ENCODE peak calls at places on chromosomes 2 and 18, in eight cellular contexts. H, N, E, Q, L, U, F and J are unnamed samples.

GRCh38 chr18:9992300-9992987 is 78.6 kb downstream of the VAPA start:
- DNase-seq in H (no peak), N (no peak), E (no peak), Q (peak; percentile 77), L (no peak), U (no peak), F (no peak), J (no peak)

GRCh38 chr2:115169814-115170213 is 727.4 kb downstream of the DPP10 start:
- DNase-seq in H (no peak), N (no peak), E (no peak), Q (no peak), L (no peak), U (no peak), F (no peak), J (no peak)

GRCh38 chr2:210461401-210461800 is 15.2 kb downstream of the LANCL1 start:
- DNase-seq in H (no peak), N (no peak), E (no peak), Q (no peak), L (no peak), U (no peak), F (peak; percentile 45), J (no peak)

GRCh38 chr2:96347395-96347794 is 11.8 kb downstream of the NCAPH start:
- DNase-seq in H (no peak), N (no peak), E (no peak), Q (no peak), L (no peak), U (no peak), F (no peak), J (no peak)

GRCh38 chr2:8307779-8308178 is 374.1 kb upstream of the ID2 start:
- DNase-seq in H (no peak), N (no peak), E (peak; percentile 41), Q (no peak), L (no peak), U (peak; percentile 28), F (no peak), J (no peak)

GRCh38 chr18:68797901-68798300 is at the start of gene CCDC102B:
- DNase-seq in H (peak; percentile 4), N (no peak), E (no peak), Q (peak; percentile 57), L (no peak), U (peak; percentile 18), F (no peak), J (no peak)

GRCh38 chr2:175612280-175612679 is 389.8 kb downstream of the LNPK start:
- DNase-seq in H (no peak), N (no peak), E (no peak), Q (no peak), L (no peak), U (no peak), F (no peak), J (no peak)

GRCh38 chr2:71880846-71881610 is 266.6 kb downstream of the CYP26B1 start:
- DNase-seq in H (no peak), N (peak; percentile 93), E (peak; percentile 34), Q (peak; percentile 70), L (no peak), U (peak; percentile 79), F (no peak), J (no peak)

GRCh38 chr2:23760746-23761145 is 166.2 kb downstream of the ATAD2B start:
- DNase-seq in H (peak; percentile 21), N (no peak), E (no peak), Q (peak; percentile 44), L (no peak), U (peak; percentile 72), F (no peak), J (no peak)

GRCh38 chr2:183837157-183837556 is 712.9 kb downstream of the NUP35 start:
- DNase-seq in H (no peak), N (peak; percentile 28), E (no peak), Q (no peak), L (no peak), U (no peak), F (no peak), J (no peak)

GRCh38 chr2:162106146-162106551 is 32.1 kb upstream of the DPP4 start:
- DNase-seq in H (no peak), N (no peak), E (no peak), Q (no peak), L (no peak), U (peak; percentile 63), F (no peak), J (no peak)

GRCh38 chr2:227503433-227504406 is 31.8 kb downstream of the AGFG1 start:
- DNase-seq in H (no peak), N (peak; percentile 61), E (no peak), Q (peak; percentile 48), L (no peak), U (peak; percentile 88), F (no peak), J (peak; percentile 18)

GRCh38 chr18:55768255-55768654 is 180.3 kb upstream of the TCF4 start:
- DNase-seq in H (no peak), N (no peak), E (peak; percentile 79), Q (peak; percentile 51), L (no peak), U (no peak), F (no peak), J (no peak)

GRCh38 chr2:218658671-218659257 is 659 bp downstream of the ZNF142 start:
- DNase-seq in H (peak; percentile 63), N (no peak), E (peak; percentile 88), Q (peak; percentile 67), L (peak; percentile 16), U (peak; percentile 80), F (no peak), J (no peak)

GRCh38 chr2:100895934-100896685 is 76.2 kb downstream of the NPAS2 start:
- DNase-seq in H (no peak), N (no peak), E (peak; percentile 49), Q (peak; percentile 31), L (no peak), U (no peak), F (no peak), J (no peak)

GRCh38 chr18:53757346-53757745 is 467.1 kb downstream of the MBD2 start:
- DNase-seq in H (no peak), N (no peak), E (no peak), Q (no peak), L (no peak), U (no peak), F (no peak), J (no peak)

GRCh38 chr2:109333414-109334194 is 204.6 kb downstream of the SH3RF3 start:
- DNase-seq in H (no peak), N (no peak), E (peak; percentile 69), Q (peak; percentile 61), L (no peak), U (peak; percentile 51), F (no peak), J (no peak)

GRCh38 chr2:207155516-207155915 is 10.2 kb downstream of the KLF7 start:
- DNase-seq in H (no peak), N (no peak), E (no peak), Q (no peak), L (no peak), U (no peak), F (no peak), J (no peak)
- H3K36me3 ChIP-seq in H (no peaks in the 10 kb centered on the region), N (no peaks in the 10 kb centered on the region), E (peaks cover 39% of the 10 kb centered on the region), Q (no peaks in the 10 kb centered on the region), L (no peaks in the 10 kb centered on the region), U (peaks cover 6% of the 10 kb centered on the region), F (no peaks in the 10 kb centered on the region), J (peaks cover 23% of the 10 kb centered on the region)

GRCh38 chr2:28274911-28275685 is 117.6 kb upstream of the FOSL2 start:
- DNase-seq in H (no peak), N (no peak), E (peak; percentile 77), Q (peak; percentile 97), L (no peak), U (peak; percentile 88), F (no peak), J (peak; percentile 85)

GRCh38 chr2:28271231-28271913 is 121.3 kb upstream of the FOSL2 start:
- DNase-seq in H (no peak), N (no peak), E (no peak), Q (no peak), L (no peak), U (no peak), F (no peak), J (peak; percentile 19)

GRCh38 chr2:28271914-28272240 is 120.8 kb upstream of the FOSL2 start:
- DNase-seq in H (no peak), N (no peak), E (no peak), Q (no peak), L (no peak), U (no peak), F (no peak), J (peak; percentile 2)

GRCh38 chr2:28276076-28276618 is 116.5 kb upstream of the FOSL2 start:
- DNase-seq in H (no peak), N (no peak), E (no peak), Q (peak; percentile 96), L (no peak), U (peak; percentile 98), F (peak; percentile 44), J (peak; percentile 80)

DNA sequence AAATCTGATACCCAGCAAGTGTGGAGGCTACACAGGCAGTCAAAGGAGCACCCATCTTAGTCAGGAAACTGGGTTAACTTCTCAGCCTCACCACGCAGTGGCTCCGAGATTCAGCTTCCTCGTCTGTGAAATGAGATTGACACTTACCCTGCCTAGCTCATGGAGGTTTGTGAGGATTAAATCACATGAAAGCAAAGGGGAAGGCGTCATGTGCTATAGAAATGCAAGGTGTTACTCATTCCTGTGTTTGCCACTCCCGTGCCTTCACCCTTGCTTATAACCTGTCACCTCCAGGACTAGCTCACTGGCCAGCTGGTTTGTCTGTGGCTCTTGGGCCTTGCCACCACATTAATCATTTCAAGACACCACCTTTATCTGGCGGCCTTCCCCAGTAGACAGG is 118.9 kb upstream of the FOSL2 start:
- DNase-seq in H (no peak), N (no peak), E (no peak), Q (no peak), L (no peak), U (no peak), F (no peak), J (peak; percentile 25)
- H3K4me1 ChIP-seq in H (peaks cover 57% of the 10 kb centered on the region), N (peaks cover 47% of the 10 kb centered on the region), E (peaks cover 16% of the 10 kb centered on the region), Q (peaks cover 37% of the 10 kb centered on the region), L (peaks cover 12% of the 10 kb centered on the region), U (peaks cover 45% of the 10 kb centered on the region), F (peaks cover 23% of the 10 kb centered on the region), J (peaks cover 60% of the 10 kb centered on the region)

GRCh38 chr2:172564376-172564775 is 8.5 kb downstream of the PDK1 start:
- DNase-seq in H (no peak), N (no peak), E (no peak), Q (no peak), L (no peak), U (peak; percentile 42), F (no peak), J (no peak)
- H3K36me3 ChIP-seq in H (peaks cover 14% of the 10 kb centered on the region), N (no peaks in the 10 kb centered on the region), E (peaks cover 64% of the 10 kb centered on the region), Q (no peaks in the 10 kb centered on the region), L (peaks cover 58% of the 10 kb centered on the region), U (peaks cover 70% of the 10 kb centered on the region), F (peaks cover 37% of the 10 kb centered on the region), J (peaks cover 26% of the 10 kb centered on the region)

GRCh38 chr2:237669129-237669627 is 41.8 kb downstream of the LRRFIP1 start:
- DNase-seq in H (no peak), N (no peak), E (no peak), Q (no peak), L (no peak), U (peak; percentile 20), F (no peak), J (peak; percentile 21)
- H3K4me1 ChIP-seq in H (peaks cover 32% of the 10 kb centered on the region), N (peaks cover 49% of the 10 kb centered on the region), E (peaks cover 9% of the 10 kb centered on the region), Q (peaks cover 16% of the 10 kb centered on the region), L (peaks cover 16% of the 10 kb centered on the region), U (peaks cover 31% of the 10 kb centered on the region), F (peaks cover 49% of the 10 kb centered on the region), J (peaks cover 36% of the 10 kb centered on the region)